ENCODE peak calls at places on chromosomes 3 and 15, in ten cellular contexts. I, S, V, Q, L, D, H, U, W and K are unnamed samples.
A peak's percentile ranks its signal among the peaks of the same experiment; 100 is the strongest.

GRCh38 chr15:91047545-91048199 is 25.3 kb upstream of the VPS33B start:
- DNase-seq in I (no peak), S (no peak), V (no peak), Q (no peak), L (no peak), D (peak; percentile 28), H (no peak), U (no peak), W (no peak), K (no peak)

GRCh38 chr3:173750095-173750494 is 352.6 kb downstream of the NLGN1 start:
- DNase-seq in I (peak; percentile 76), S (no peak), V (no peak), Q (no peak), L (no peak), D (peak; percentile 46), H (no peak), U (no peak), W (no peak), K (no peak)

GRCh38 chr15:95994418-95994817 is 336.1 kb upstream of the NR2F2 start:
- DNase-seq in I (no peak), S (no peak), V (no peak), Q (no peak), L (no peak), D (peak; percentile 58), H (no peak), U (no peak), W (no peak), K (peak; percentile 14)

GRCh38 chr15:101000271-101000681 is 81.1 kb downstream of the LRRK1 start:
- DNase-seq in I (no peak), S (no peak), V (no peak), Q (no peak), L (no peak), D (no peak), H (no peak), U (no peak), W (no peak), K (no peak)

GRCh38 chr3:184556502-184557347 is 4.9 kb upstream of the EPHB3 start:
- DNase-seq in I (no peak), S (no peak), V (no peak), Q (no peak), L (no peak), D (no peak), H (no peak), U (no peak), W (no peak), K (no peak)

GRCh38 chr3:38577089-38578080 is 72.1 kb downstream of the SCN5A start:
- DNase-seq in I (no peak), S (no peak), V (no peak), Q (no peak), L (no peak), D (no peak), H (no peak), U (peak; percentile 22), W (no peak), K (no peak)

GRCh38 chr3:134956395-134956794 is 161.3 kb downstream of the EPHB1 start:
- DNase-seq in I (no peak), S (no peak), V (no peak), Q (no peak), L (no peak), D (no peak), H (no peak), U (no peak), W (no peak), K (no peak)

GRCh38 chr3:114551770-114552526 is 258.1 kb downstream of the TIGIT start:
- DNase-seq in I (peak; percentile 76), S (no peak), V (peak; percentile 5), Q (no peak), L (no peak), D (peak; percentile 61), H (no peak), U (no peak), W (no peak), K (peak; percentile 78)

GRCh38 chr15:31434418-31435255 is 108.0 kb downstream of the KLF13 start:
- DNase-seq in I (no peak), S (no peak), V (no peak), Q (peak; percentile 64), L (no peak), D (peak; percentile 80), H (peak; percentile 36), U (peak; percentile 83), W (peak; percentile 99), K (peak; percentile 68)

GRCh38 chr3:123044981-123045763 is 17.6 kb upstream of the SEMA5B start:
- DNase-seq in I (no peak), S (no peak), V (no peak), Q (no peak), L (no peak), D (no peak), H (no peak), U (no peak), W (no peak), K (no peak)

GRCh38 chr3:188819939-188820338 is 351.8 kb upstream of the TPRG1 start:
- DNase-seq in I (no peak), S (no peak), V (no peak), Q (no peak), L (no peak), D (peak; percentile 68), H (no peak), U (no peak), W (no peak), K (peak; percentile 47)

GRCh38 chr3:141306276-141306675 is 62.0 kb upstream of the ZBTB38 start:
- DNase-seq in I (no peak), S (no peak), V (no peak), Q (no peak), L (no peak), D (no peak), H (no peak), U (no peak), W (no peak), K (no peak)

GRCh38 chr3:141305436-141305835 is 62.9 kb upstream of the ZBTB38 start:
- DNase-seq in I (peak; percentile 63), S (no peak), V (no peak), Q (no peak), L (no peak), D (peak; percentile 96), H (no peak), U (no peak), W (peak; percentile 37), K (peak; percentile 55)

GRCh38 chr3:141303481-141304223 is 64.7 kb upstream of the ZBTB38 start:
- DNase-seq in I (no peak), S (no peak), V (peak; percentile 58), Q (peak; percentile 80), L (no peak), D (peak; percentile 93), H (no peak), U (no peak), W (peak; percentile 74), K (peak; percentile 79)

GRCh38 chr3:141306922-141307321 is 61.4 kb upstream of the ZBTB38 start:
- DNase-seq in I (no peak), S (no peak), V (no peak), Q (no peak), L (no peak), D (no peak), H (no peak), U (no peak), W (peak; percentile 36), K (no peak)

GRCh38 chr3:141302364-141303141 is 65.8 kb upstream of the ZBTB38 start:
- DNase-seq in I (no peak), S (no peak), V (no peak), Q (no peak), L (no peak), D (peak; percentile 86), H (no peak), U (no peak), W (no peak), K (peak; percentile 79)
- TF ChIP-seq CTCF in I (peak; percentile 19), S (no peak), V (peak; percentile 6), Q (no peak), L (no peak), D (peak; percentile 50), H (no peak), U (no peak), W (no peak), K (no peak)

DNA sequence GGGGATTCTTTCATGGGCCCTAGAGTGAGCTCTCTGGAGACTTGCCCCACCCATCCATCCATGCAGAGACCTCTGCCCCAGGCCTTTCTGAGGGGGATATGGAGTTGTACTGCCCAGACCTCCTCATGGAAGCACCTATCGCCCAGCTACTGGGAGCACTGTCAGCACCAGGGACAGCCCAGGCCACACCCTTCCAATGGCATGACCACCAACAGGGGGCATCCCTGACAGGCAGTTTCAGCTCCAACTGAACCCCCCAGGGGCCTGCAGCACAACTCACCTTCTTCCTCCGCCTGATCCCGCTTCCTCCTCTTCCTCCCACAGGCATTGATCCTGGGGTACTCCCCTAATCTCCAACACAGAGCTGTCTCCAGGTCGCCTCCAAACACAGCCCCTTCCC is 21.8 kb downstream of the MRPS11 start:
- DNase-seq in I (no peak), S (no peak), V (no peak), Q (no peak), L (no peak), D (no peak), H (no peak), U (no peak), W (no peak), K (no peak)
- TF ChIP-seq CTCF in I (no peak), S (no peak), V (no peak), Q (no peak), L (no peak), D (peak; percentile 11), H (no peak), U (no peak), W (no peak), K (no peak)

DNA sequence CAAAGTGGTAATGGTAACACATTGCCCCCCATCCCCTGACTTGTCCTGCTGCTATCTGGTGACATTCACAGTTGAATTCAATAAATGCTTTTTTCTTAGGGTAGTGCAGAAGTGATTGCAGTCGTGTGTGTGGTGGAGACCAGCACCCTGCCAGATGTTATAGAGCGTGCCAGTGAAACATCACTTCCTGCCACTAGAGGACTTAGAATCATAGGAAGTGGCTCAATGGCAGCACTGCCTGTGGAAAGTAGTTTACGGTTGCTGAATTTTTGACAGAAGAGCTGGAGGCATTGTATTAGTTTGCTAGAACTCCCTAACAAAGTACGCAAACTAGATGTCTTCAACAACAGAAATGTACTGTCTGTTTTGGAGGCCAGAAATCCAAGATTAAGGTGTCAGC is 37.4 kb upstream of the P2RY12 start:
- DNase-seq in I (no peak), S (no peak), V (no peak), Q (no peak), L (no peak), D (no peak), H (no peak), U (no peak), W (no peak), K (no peak)
- TF ChIP-seq CTCF in I (peak; percentile 11), S (no peak), V (peak; percentile 32), Q (no peak), L (no peak), D (peak; percentile 3), H (no peak), U (no peak), W (no peak), K (no peak)

DNA sequence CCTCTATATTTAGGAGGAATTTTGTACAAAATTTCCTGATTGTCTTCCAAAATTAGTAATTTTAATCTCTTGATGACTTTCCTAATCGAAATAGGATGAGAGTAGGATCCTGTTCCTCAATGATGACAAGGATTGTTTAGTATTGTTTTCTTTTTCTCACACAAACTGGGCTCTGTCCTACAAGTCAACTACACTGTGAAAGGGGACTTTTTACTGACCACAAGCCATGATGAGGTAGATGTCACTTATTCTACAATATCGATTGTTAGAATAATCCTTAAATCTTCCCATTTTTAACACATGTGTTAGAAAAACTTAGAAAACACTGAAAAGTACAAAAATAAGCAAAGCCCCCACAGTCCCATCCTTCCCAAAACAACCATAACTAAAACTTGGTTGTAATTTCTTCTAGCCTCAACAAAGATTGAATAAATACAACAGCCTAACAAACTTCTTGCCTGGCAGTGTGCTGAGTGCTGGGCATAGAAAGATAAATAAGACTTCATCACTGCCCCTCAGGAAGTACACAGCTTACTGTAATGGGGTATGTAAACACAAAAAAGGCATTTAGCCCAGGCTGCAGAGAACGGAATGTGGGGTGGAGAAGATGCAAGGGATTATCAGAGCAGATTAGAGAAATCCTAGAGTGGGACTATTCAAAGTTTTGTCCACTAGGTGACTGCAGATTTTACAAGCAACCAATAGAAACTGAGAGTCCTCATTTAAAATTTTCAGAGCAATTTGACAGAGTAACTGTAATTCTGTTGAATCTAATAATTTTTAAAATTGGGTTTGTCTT is 35.6 kb upstream of the TSC22D2 start:
- DNase-seq in I (no peak), S (no peak), V (no peak), Q (no peak), L (no peak), D (peak; percentile 43), H (no peak), U (no peak), W (no peak), K (no peak)
- TF ChIP-seq CTCF in I (peak; percentile 34), S (no peak), V (peak; percentile 55), Q (peak; percentile 19), L (no peak), D (peak; percentile 40), H (peak; percentile 42), U (peak; percentile 21), W (no peak), K (no peak)